ENCODE peak calls at places on chromosomes 6 and 20, in nine cellular contexts. H, W, X, Q, M, N, S, T and J are unnamed samples.

GRCh38 chr20:53735536-53736050 is 142.0 kb upstream of the ZNF217 start:
- DNase-seq in W (no peak), S (peak; percentile 85), Q (no peak), N (no peak), X (no peak), M (no peak), H (peak; percentile 89), T (no peak), J (peak; percentile 18)

GRCh38 chr20:20292472-20292871 is 75.4 kb upstream of the INSM1 start:
- DNase-seq in T (no peak), X (no peak), W (no peak), M (no peak), Q (no peak), H (no peak), N (no peak), S (no peak), J (no peak)

GRCh38 chr6:142301421-142302391 is at the start of gene ADGRG6:
- DNase-seq in S (peak; percentile 7), M (peak; percentile 77), X (no peak), H (peak; percentile 42), N (no peak), T (no peak), W (no peak), Q (peak; percentile 39), J (peak; percentile 41)

GRCh38 chr6:148980234-148980633 is 233.4 kb downstream of the UST start:
- DNase-seq in X (no peak), T (no peak), W (no peak), M (peak; percentile 64), Q (no peak), S (no peak), H (peak; percentile 28), N (no peak), J (no peak)

GRCh38 chr20:38725959-38726848 is 1.9 kb downstream of the SLC32A1 start:
- DNase-seq in W (no peak), M (peak; percentile 97), Q (no peak), T (no peak), S (peak; percentile 37), X (no peak), N (no peak), H (peak; percentile 47), J (peak; percentile 68)

GRCh38 chr6:163944897-163945296 is 530.4 kb downstream of the QKI start:
- DNase-seq in M (peak; percentile 33), N (no peak), T (no peak), H (no peak), W (no peak), Q (no peak), X (no peak), S (no peak), J (no peak)

GRCh38 chr6:83258517-83258916 is 65.4 kb downstream of the RWDD2A start:
- DNase-seq in X (no peak), Q (no peak), M (peak; percentile 68), T (no peak), S (no peak), W (no peak), H (no peak), N (no peak), J (no peak)

GRCh38 chr6:11298651-11299420 is 66.4 kb upstream of the NEDD9 start:
- DNase-seq in M (peak; percentile 73), T (no peak), H (no peak), Q (peak; percentile 46), N (no peak), S (no peak), W (no peak), X (no peak), J (peak; percentile 53)

GRCh38 chr6:3205913-3206312 is 21.5 kb downstream of the TUBB2B start:
- DNase-seq in T (no peak), W (no peak), H (peak; percentile 95), Q (no peak), M (no peak), N (no peak), X (no peak), S (peak; percentile 97), J (no peak)

GRCh38 chr6:68326762-68327161 is 308.3 kb upstream of the ADGRB3 start:
- DNase-seq in H (no peak), N (no peak), S (no peak), T (no peak), X (no peak), W (no peak), Q (no peak), M (no peak), J (no peak)

GRCh38 chr6:75501756-75502155 is 8.2 kb upstream of the FILIP1 start:
- DNase-seq in S (no peak), N (no peak), Q (no peak), X (no peak), M (no peak), H (no peak), W (no peak), T (no peak), J (no peak)

GRCh38 chr6:113805167-113805835 is 51.8 kb upstream of the MARCKS start:
- DNase-seq in T (no peak), Q (no peak), H (no peak), X (no peak), W (no peak), N (no peak), S (no peak), M (no peak), J (no peak)

GRCh38 chr6:109790131-109790530 is 99.0 kb downstream of the FIG4 start:
- DNase-seq in Q (no peak), H (peak; percentile 45), X (no peak), N (no peak), S (peak; percentile 60), W (no peak), M (peak; percentile 61), T (no peak), J (no peak)

GRCh38 chr6:1777921-1778692 is 168.4 kb downstream of the FOXC1 start:
- DNase-seq in S (no peak), N (no peak), X (no peak), T (no peak), Q (no peak), W (no peak), H (no peak), M (peak; percentile 23), J (no peak)

GRCh38 chr6:1704711-1705110 is 95.0 kb downstream of the FOXC1 start:
- DNase-seq in M (no peak), H (no peak), T (no peak), Q (no peak), S (no peak), N (no peak), X (no peak), W (no peak), J (no peak)

GRCh38 chr6:74603676-74604075 is 602.2 kb downstream of the COL12A1 start:
- DNase-seq in T (no peak), Q (no peak), M (no peak), S (peak; percentile 60), X (no peak), W (no peak), N (no peak), H (no peak), J (no peak)

GRCh38 chr20:56624786-56625681 is 4.1 kb upstream of the TFAP2C start:
- DNase-seq in T (no peak), H (no peak), M (peak; percentile 65), X (no peak), Q (no peak), N (no peak), W (no peak), S (no peak), J (no peak)

GRCh38 chr20:33076662-33077398 is 2.6 kb upstream of the BPIFB4 start:
- DNase-seq in W (no peak), S (no peak), M (peak; percentile 86), T (no peak), H (no peak), N (peak; percentile 10), X (no peak), Q (no peak), J (no peak)

GRCh38 chr6:33417127-33417902 is 592 bp downstream of the CUTA start:
- DNase-seq in H (peak; percentile 74), W (no peak), X (no peak), T (no peak), M (peak; percentile 46), N (no peak), S (peak; percentile 89), Q (peak; percentile 14), J (peak; percentile 29)

GRCh38 chr20:25496968-25497401 is 88.3 kb downstream of the NINL start:
- DNase-seq in Q (peak; percentile 60), H (no peak), S (peak; percentile 16), X (no peak), N (no peak), W (no peak), M (no peak), T (no peak), J (no peak)

GRCh38 chr6:150684715-150685459 is 85.2 kb downstream of the PLEKHG1 start:
- DNase-seq in S (no peak), Q (no peak), W (no peak), X (no peak), H (no peak), M (no peak), N (no peak), T (no peak), J (no peak)
- H3K4me3 ChIP-seq in S (no peak overlapping the region), Q (no peak overlapping the region), W (no peak overlapping the region), X (peak overlapping the region; percentile 33), H (no peak overlapping the region), M (no peak overlapping the region), N (no peak overlapping the region), T (peak overlapping the region; percentile 41), J (no peak overlapping the region)

DNA sequence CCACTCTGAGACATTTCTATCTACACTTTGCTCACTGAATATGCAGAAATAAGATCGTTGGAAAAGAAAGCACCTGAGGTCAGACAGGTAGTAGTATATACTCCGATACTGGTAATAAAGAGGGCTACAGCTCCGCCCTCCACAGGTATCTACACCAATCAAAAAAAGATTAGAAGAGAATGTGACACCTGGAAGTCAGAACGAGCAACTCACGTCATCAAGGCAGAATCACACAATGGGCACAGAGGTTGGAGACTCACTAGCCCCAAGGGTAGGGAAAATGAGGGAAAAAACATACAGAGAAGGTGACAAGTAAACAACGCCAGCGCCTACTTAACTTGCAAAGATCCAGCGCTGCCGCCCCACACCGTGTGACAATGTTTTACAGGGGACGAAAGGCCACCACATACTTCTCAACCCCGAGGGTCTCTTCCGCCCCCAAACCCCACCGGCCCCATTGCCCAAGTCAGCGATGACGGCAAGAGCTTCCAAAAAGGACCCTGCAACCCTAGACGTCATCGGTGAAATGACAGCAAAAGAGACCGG is 656 bp downstream of the LMBRD1 start:
- DNase-seq in S (peak; percentile 44), T (no peak), W (peak; percentile 25), M (peak; percentile 95), Q (peak; percentile 64), N (peak; percentile 45), H (peak; percentile 48), X (peak; percentile 59), J (peak; percentile 76)
- H3K4me3 ChIP-seq in S (peak overlapping the region; percentile 89), T (peak overlapping the region; percentile 69), W (peak overlapping the region; percentile 70), M (peak overlapping the region; percentile 62), Q (peak overlapping the region; percentile 95), N (peak overlapping the region; percentile 84), H (peak overlapping the region; percentile 80), X (peak overlapping the region; percentile 85), J (peak overlapping the region; percentile 52)

DNA sequence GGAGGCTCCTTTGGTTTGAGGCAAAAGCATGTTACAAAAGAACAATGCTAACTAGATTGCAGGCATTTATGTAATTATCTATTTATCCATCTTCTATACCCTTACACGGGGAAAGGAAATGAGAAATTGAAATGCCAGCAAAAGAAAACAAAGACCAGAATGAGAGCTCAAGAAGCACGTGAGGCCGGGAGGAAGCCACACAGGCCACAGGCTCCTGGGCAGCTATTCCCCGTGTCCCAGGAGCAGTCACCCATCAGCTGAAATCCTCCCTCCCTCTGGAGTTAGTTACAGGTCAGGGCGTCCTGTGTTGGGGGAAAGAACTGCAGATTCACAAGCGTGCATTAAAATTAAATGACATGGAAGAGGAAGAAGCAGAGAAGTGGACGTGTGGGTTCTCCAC is 64.7 kb upstream of the RPS6KA2 start:
- DNase-seq in S (no peak), Q (no peak), M (no peak), N (no peak), W (no peak), H (no peak), X (no peak), T (no peak), J (no peak)
- H3K4me3 ChIP-seq in S (no peak overlapping the region), Q (no peak overlapping the region), M (no peak overlapping the region), N (no peak overlapping the region), W (no peak overlapping the region), H (no peak overlapping the region), X (no peak overlapping the region), T (no peak overlapping the region), J (no peak overlapping the region)

GRCh38 chr6:98847392-98847766 is 13.0 kb downstream of the POU3F2 start:
- DNase-seq in H (no peak), T (no peak), S (no peak), N (no peak), M (no peak), W (no peak), Q (no peak), X (no peak), J (no peak)
- H3K4me3 ChIP-seq in H (no peak overlapping the region), T (peak overlapping the region; percentile 36), S (no peak overlapping the region), N (no peak overlapping the region), M (no peak overlapping the region), W (no peak overlapping the region), Q (no peak overlapping the region), X (no peak overlapping the region), J (no peak overlapping the region)